ENCODE peak calls at places on chromosomes 16 and 17, in four cellular contexts. W, D, H and T are unnamed samples. For H4K20me1, the result is how much of the 10 kb centered on the place peaks cover.

GRCh38 chr16:84223456-84223855 is 16.4 kb downstream of the KCNG4 start:
- DNase-seq in H (no peak), W (no peak), D (peak), T (no peak)

GRCh38 chr16:29844575-29845331 is 18.3 kb downstream of the CDIPT start:
- DNase-seq in H (peak), D (no peak), W (no peak), T (no peak)

GRCh38 chr17:51398128-51398525 is 137.8 kb downstream of the UTP18 start:
- DNase-seq in W (no peak), H (no peak), D (no peak), T (no peak)

GRCh38 chr17:60748232-60748631 is 70.6 kb downstream of the BCAS3 start:
- DNase-seq in D (no peak), W (no peak), H (no peak), T (peak)

GRCh38 chr16:85577899-85578598 is 35.1 kb upstream of the GSE1 start:
- DNase-seq in D (no peak), H (no peak), W (no peak), T (no peak)

GRCh38 chr16:15855704-15856003 is 1.2 kb downstream of the MYH11 start:
- DNase-seq in H (no peak), W (no peak), D (no peak), T (no peak)

GRCh38 chr17:55437165-55437605 is 15.6 kb upstream of the MMD start:
- DNase-seq in H (no peak), D (no peak), W (no peak), T (no peak)

GRCh38 chr17:10091051-10091450 is 107.4 kb downstream of the GAS7 start:
- DNase-seq in H (no peak), W (no peak), D (no peak), T (no peak)

GRCh38 chr16:68319185-68319908 is 8.5 kb downstream of the PRMT7 start:
- DNase-seq in D (no peak), H (no peak), W (no peak), T (no peak)

GRCh38 chr17:45976391-45976754 is 22.7 kb upstream of the STH start:
- DNase-seq in W (no peak), H (no peak), D (no peak), T (no peak)

GRCh38 chr16:10031473-10031872 is 150.8 kb downstream of the GRIN2A start:
- DNase-seq in H (no peak), W (no peak), D (no peak), T (peak)

GRCh38 chr16:75087040-75087979 is 29.3 kb downstream of the LDHD start:
- DNase-seq in H (peak), W (no peak), D (peak), T (no peak)

GRCh38 chr17:47717261-47717697 is 15.8 kb upstream of the TBX21 start:
- DNase-seq in W (no peak), H (no peak), D (no peak), T (peak)

GRCh38 chr16:23948949-23949392 is 113.2 kb downstream of the PRKCB start:
- DNase-seq in W (no peak), H (no peak), D (no peak), T (no peak)

GRCh38 chr16:86241681-86242080 is 268.6 kb upstream of the FOXF1 start:
- DNase-seq in W (no peak), H (no peak), D (no peak), T (peak)

GRCh38 chr17:72592242-72592966 is 471.6 kb downstream of the SOX9 start:
- DNase-seq in W (peak), D (peak), H (peak), T (peak)

GRCh38 chr16:17296412-17296811 is 174.3 kb downstream of the XYLT1 start:
- DNase-seq in H (no peak), D (no peak), W (no peak), T (no peak)

GRCh38 chr17:73323622-73324455 is 12.0 kb upstream of the CDC42EP4 start:
- DNase-seq in D (peak), H (peak), W (no peak), T (no peak)

GRCh38 chr17:41547921-41548843 is 20.1 kb upstream of the KRT19 start:
- DNase-seq in D (peak), H (peak), W (no peak), T (no peak)

GRCh38 chr17:28925912-28926365 is 23.1 kb upstream of the DHRS13 start:
- DNase-seq in D (peak), H (peak), W (no peak), T (no peak)

GRCh38 chr17:10471853-10472252 is 2.5 kb upstream of the MYH4 start:
- DNase-seq in W (no peak), H (peak), D (peak), T (no peak)

GRCh38 chr17:75785770-75786538 is 1.3 kb downstream of the UNK start:
- DNase-seq in D (peak), H (peak), W (no peak), T (no peak)

GRCh38 chr17:49193513-49194296 is 16.7 kb downstream of the GNGT2 start:
- DNase-seq in D (peak), H (peak), W (peak), T (peak)

GRCh38 chr16:74076568-74076967 is 220.0 kb upstream of the PSMD7 start:
- DNase-seq in W (peak), D (no peak), H (no peak), T (peak)

GRCh38 chr17:608911-609882 is 105.4 kb downstream of the VPS53 start:
- DNase-seq in W (no peak), H (no peak), D (peak), T (no peak)

GRCh38 chr17:14318109-14318905 is 17.4 kb downstream of the HS3ST3B1 start:
- DNase-seq in H (no peak), D (no peak), W (no peak), T (no peak)

GRCh38 chr16:89246903-89247733 is 29.6 kb downstream of the ZNF778 start:
- DNase-seq in H (peak), D (peak), W (peak), T (peak)

GRCh38 chr16:27315333-27316037 is 1.7 kb downstream of the IL4R start:
- DNase-seq in D (peak), W (peak), H (peak), T (peak)

GRCh38 chr16:13702614-13703013 is 217.3 kb upstream of the ERCC4 start:
- DNase-seq in D (no peak), W (no peak), H (no peak), T (no peak)

GRCh38 chr16:11868412-11868980 is 17.2 kb upstream of the RSL1D1 start:
- DNase-seq in D (no peak), W (no peak), H (no peak), T (no peak)
- H4K20me1 ChIP-seq in D (under half), W (under half), H (under half), T (under half)

GRCh38 chr16:25192096-25192495 is 24.7 kb upstream of the AQP8 start:
- DNase-seq in W (no peak), D (peak), H (no peak), T (no peak)
- H4K20me1 ChIP-seq in W (under half), D (under half), H (under half), T (under half)

DNA sequence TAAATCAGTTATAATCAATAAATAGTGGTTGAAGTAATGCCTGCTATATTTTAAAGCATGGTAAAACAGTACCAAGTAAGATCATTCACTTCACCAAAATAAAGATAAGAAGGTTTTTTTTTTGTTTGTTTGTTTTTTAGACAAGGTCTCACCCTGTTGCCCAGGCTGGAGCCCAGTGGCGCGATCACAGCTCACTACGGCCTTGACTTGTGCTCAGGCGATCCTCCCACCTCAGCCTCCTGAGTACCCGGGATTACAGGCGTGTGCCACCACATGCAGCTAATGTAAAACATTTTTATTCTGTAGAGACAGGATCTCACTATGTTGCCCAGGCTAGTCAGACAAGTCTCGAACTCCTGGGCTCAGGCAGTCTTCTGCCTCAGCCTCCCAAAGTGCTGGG is 84.5 kb upstream of the NETO2 start:
- DNase-seq in H (no peak), D (no peak), W (no peak), T (no peak)
- H4K20me1 ChIP-seq in H (under half), D (under half), W (under half), T (under half)

GRCh38 chr17:57311281-57312216 is 55.2 kb downstream of the MSI2 start:
- DNase-seq in H (no peak), D (no peak), W (no peak), T (no peak)
- H4K20me1 ChIP-seq in H (under half), D (under half), W (under half), T (under half)

GRCh38 chr17:7445011-7445927 is at the start of gene CHRNB1:
- DNase-seq in D (peak), H (peak), W (peak), T (peak)

GRCh38 chr17:7443499-7444485 is 1.1 kb upstream of the CHRNB1 start:
- DNase-seq in H (peak), W (no peak), D (peak), T (no peak)

GRCh38 chr17:7442142-7442541 is 2.7 kb upstream of the CHRNB1 start:
- DNase-seq in W (no peak), D (no peak), H (no peak), T (no peak)

GRCh38 chr17:7446669-7447068 is 1.8 kb downstream of the CHRNB1 start:
- DNase-seq in W (peak), H (no peak), D (peak), T (peak)

DNA sequence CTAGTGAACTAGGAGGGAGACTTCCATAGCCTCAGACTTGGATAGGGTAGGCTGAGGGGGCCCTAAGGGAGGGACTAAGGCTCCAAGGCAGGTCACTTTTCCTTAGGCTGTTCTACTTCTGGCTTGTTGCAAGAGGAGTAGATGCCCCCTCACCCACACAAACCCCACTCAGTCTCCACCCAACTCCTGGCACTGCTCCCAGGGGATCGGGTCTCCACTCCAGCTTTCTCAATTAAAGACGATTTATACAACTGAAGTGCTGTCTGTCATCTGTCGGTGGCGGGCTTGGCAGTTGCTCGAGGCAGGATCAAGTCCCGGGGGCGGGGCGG is 215 bp upstream of the CHRNB1 start:
- DNase-seq in H (no peak), W (no peak), D (no peak), T (no peak)
- H4K20me1 ChIP-seq in H (under half), W (under half), D (under half), T (under half)

GRCh38 chr17:44216674-44217073 is 2.8 kb downstream of the UBTF start:
- DNase-seq in H (no peak), D (no peak), W (no peak), T (no peak)
- H4K20me1 ChIP-seq in H (under half), D (under half), W (under half), T (under half)

DNA sequence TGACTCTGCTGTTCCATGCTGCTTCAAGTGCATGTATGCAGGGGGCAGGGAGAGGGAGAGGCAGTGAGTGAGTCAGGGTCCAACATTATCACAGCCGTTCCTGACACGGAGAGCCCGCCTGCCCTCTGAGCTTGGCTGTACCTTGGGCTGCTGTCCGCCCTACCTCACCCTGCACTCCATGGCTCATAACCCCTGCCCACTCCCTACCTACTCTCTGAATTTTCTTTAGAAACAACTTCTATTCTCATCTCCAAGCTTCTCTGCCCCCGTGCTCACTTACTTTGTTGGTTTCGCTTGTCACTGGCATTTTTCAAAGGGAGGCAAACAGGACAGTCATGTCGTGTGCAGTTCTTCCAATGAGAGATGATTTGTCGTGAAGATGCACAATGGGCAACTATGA is 74.4 kb upstream of the TRAP1 start:
- DNase-seq in W (no peak), D (no peak), H (no peak), T (no peak)
- H4K20me1 ChIP-seq in W (under half), D (under half), H (under half), T (under half)

DNA sequence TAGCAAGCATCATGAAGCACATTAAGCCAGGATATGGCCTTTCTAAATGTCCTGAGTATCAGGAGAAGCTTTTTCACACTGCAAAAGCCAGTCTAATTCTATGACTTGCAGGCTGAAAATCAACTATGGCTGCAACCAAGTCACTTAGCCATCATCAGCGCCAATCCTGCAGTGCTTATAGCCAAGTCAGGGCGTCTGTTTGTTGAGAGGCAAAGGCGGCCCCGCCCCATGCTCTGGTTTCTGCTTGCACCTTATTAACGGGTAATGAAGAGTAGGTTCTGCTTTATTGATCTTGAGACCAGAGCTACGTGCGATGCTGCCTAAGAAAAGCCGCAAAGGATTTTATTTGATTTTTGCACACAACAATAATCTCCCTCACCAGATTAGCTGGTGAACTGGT is 88.4 kb downstream of the CDH13 start:
- DNase-seq in W (no peak), H (no peak), D (no peak), T (no peak)
- H4K20me1 ChIP-seq in W (under half), H (under half), D (under half), T (under half)